ENCODE peak calls at places on chromosome 9, in seven cellular contexts. One of them, this sample, is unnamed.

GRCh38 chr9:130426883-130427282 is 17.9 kb upstream of the ASS1 start:
- DNase-seq in choroid plexus epithelial cell: peak
- DNase-seq in cardiac fibroblast: peak
- DNase-seq in brain microvascular endothelial cell: peak
- DNase-seq in left ventricle myocardium inferior: no peak
- DNase-seq in endothelial cell: no peak
- DNase-seq in cardiac muscle cell: no peak
- DNase-seq in this sample: peak

GRCh38 chr9:79477241-79477830 is 94.4 kb upstream of the TLE4 start:
- DNase-seq in choroid plexus epithelial cell: peak
- DNase-seq in cardiac muscle cell: no peak
- DNase-seq in left ventricle myocardium inferior: no peak
- DNase-seq in brain microvascular endothelial cell: no peak
- DNase-seq in cardiac fibroblast: no peak
- DNase-seq in endothelial cell: no peak
- DNase-seq in this sample: no peak

GRCh38 chr9:34701023-34701768 is 8.7 kb downstream of the CCL21 start:
- DNase-seq in choroid plexus epithelial cell: peak
- DNase-seq in left ventricle myocardium inferior: peak
- DNase-seq in cardiac fibroblast: peak
- DNase-seq in cardiac muscle cell: peak
- DNase-seq in endothelial cell: peak
- DNase-seq in brain microvascular endothelial cell: peak
- DNase-seq in this sample: peak

GRCh38 chr9:68732405-68733020 is 27.5 kb downstream of the PIP5K1B start:
- DNase-seq in choroid plexus epithelial cell: no peak
- DNase-seq in cardiac muscle cell: no peak
- DNase-seq in endothelial cell: no peak
- DNase-seq in brain microvascular endothelial cell: no peak
- DNase-seq in cardiac fibroblast: no peak
- DNase-seq in left ventricle myocardium inferior: no peak
- DNase-seq in this sample: no peak

GRCh38 chr9:115649991-115650472 is 503.6 kb upstream of the PAPPA start:
- DNase-seq in brain microvascular endothelial cell: peak
- DNase-seq in cardiac muscle cell: no peak
- DNase-seq in left ventricle myocardium inferior: peak
- DNase-seq in endothelial cell: no peak
- DNase-seq in choroid plexus epithelial cell: peak
- DNase-seq in cardiac fibroblast: peak
- DNase-seq in this sample: no peak

GRCh38 chr9:129712595-129713524 is 40.0 kb downstream of the PTGES start:
- DNase-seq in choroid plexus epithelial cell: peak
- DNase-seq in cardiac muscle cell: no peak
- DNase-seq in brain microvascular endothelial cell: peak
- DNase-seq in left ventricle myocardium inferior: no peak
- DNase-seq in cardiac fibroblast: peak
- DNase-seq in endothelial cell: no peak
- DNase-seq in this sample: no peak

GRCh38 chr9:14314424-14314928 is 535 bp upstream of the NFIB start:
- DNase-seq in brain microvascular endothelial cell: peak
- DNase-seq in endothelial cell: peak
- DNase-seq in cardiac muscle cell: peak
- DNase-seq in left ventricle myocardium inferior: peak
- DNase-seq in cardiac fibroblast: peak
- DNase-seq in choroid plexus epithelial cell: peak
- DNase-seq in this sample: peak

GRCh38 chr9:37983381-37984067 is 79.6 kb upstream of the SLC25A51 start:
- DNase-seq in choroid plexus epithelial cell: no peak
- DNase-seq in cardiac fibroblast: no peak
- DNase-seq in brain microvascular endothelial cell: no peak
- DNase-seq in cardiac muscle cell: no peak
- DNase-seq in left ventricle myocardium inferior: no peak
- DNase-seq in endothelial cell: no peak
- DNase-seq in this sample: no peak

GRCh38 chr9:108041551-108041950 is 552.0 kb upstream of the KLF4 start:
- DNase-seq in choroid plexus epithelial cell: peak
- DNase-seq in brain microvascular endothelial cell: peak
- DNase-seq in endothelial cell: no peak
- DNase-seq in cardiac fibroblast: peak
- DNase-seq in left ventricle myocardium inferior: no peak
- DNase-seq in cardiac muscle cell: no peak
- DNase-seq in this sample: peak

GRCh38 chr9:132994410-132995120 is 16.1 kb downstream of the GFI1B start:
- DNase-seq in choroid plexus epithelial cell: peak
- DNase-seq in cardiac muscle cell: no peak
- DNase-seq in left ventricle myocardium inferior: no peak
- DNase-seq in cardiac fibroblast: peak
- DNase-seq in endothelial cell: no peak
- DNase-seq in brain microvascular endothelial cell: peak
- DNase-seq in this sample: peak

GRCh38 chr9:75993434-75993833 is 103.0 kb downstream of the PCSK5 start:
- DNase-seq in cardiac fibroblast: peak
- DNase-seq in endothelial cell: no peak
- DNase-seq in choroid plexus epithelial cell: peak
- DNase-seq in cardiac muscle cell: no peak
- DNase-seq in brain microvascular endothelial cell: peak
- DNase-seq in left ventricle myocardium inferior: no peak
- DNase-seq in this sample: peak

GRCh38 chr9:2016411-2017208 is 1.5 kb downstream of the SMARCA2 start:
- DNase-seq in brain microvascular endothelial cell: peak
- DNase-seq in endothelial cell: peak
- DNase-seq in cardiac fibroblast: peak
- DNase-seq in cardiac muscle cell: peak
- DNase-seq in choroid plexus epithelial cell: peak
- DNase-seq in left ventricle myocardium inferior: peak
- DNase-seq in this sample: peak

GRCh38 chr9:75084081-75084672 is 3.8 kb downstream of the NMRK1 start:
- DNase-seq in cardiac muscle cell: no peak
- DNase-seq in left ventricle myocardium inferior: no peak
- DNase-seq in choroid plexus epithelial cell: no peak
- DNase-seq in cardiac fibroblast: no peak
- DNase-seq in endothelial cell: no peak
- DNase-seq in brain microvascular endothelial cell: no peak
- DNase-seq in this sample: no peak

GRCh38 chr9:91029621-91030361 is 228.2 kb downstream of the SYK start:
- DNase-seq in choroid plexus epithelial cell: peak
- DNase-seq in brain microvascular endothelial cell: peak
- DNase-seq in cardiac fibroblast: no peak
- DNase-seq in endothelial cell: no peak
- DNase-seq in left ventricle myocardium inferior: no peak
- DNase-seq in cardiac muscle cell: no peak
- DNase-seq in this sample: no peak
- TF ChIP-seq CTCF in choroid plexus epithelial cell: peak
- TF ChIP-seq CTCF in brain microvascular endothelial cell: peak
- TF ChIP-seq CTCF in cardiac fibroblast: no peak
- TF ChIP-seq CTCF in endothelial cell: no peak
- TF ChIP-seq CTCF in left ventricle myocardium inferior: no peak
- TF ChIP-seq CTCF in cardiac muscle cell: no peak
- TF ChIP-seq CTCF in this sample: no peak

GRCh38 chr9:36832232-36832795 is 201.8 kb downstream of the PAX5 start:
- DNase-seq in left ventricle myocardium inferior: no peak
- DNase-seq in cardiac muscle cell: no peak
- DNase-seq in endothelial cell: no peak
- DNase-seq in brain microvascular endothelial cell: no peak
- DNase-seq in choroid plexus epithelial cell: no peak
- DNase-seq in cardiac fibroblast: no peak
- DNase-seq in this sample: no peak
- TF ChIP-seq CTCF in left ventricle myocardium inferior: no peak
- TF ChIP-seq CTCF in cardiac muscle cell: no peak
- TF ChIP-seq CTCF in endothelial cell: no peak
- TF ChIP-seq CTCF in brain microvascular endothelial cell: peak
- TF ChIP-seq CTCF in choroid plexus epithelial cell: no peak
- TF ChIP-seq CTCF in cardiac fibroblast: no peak
- TF ChIP-seq CTCF in this sample: no peak

DNA sequence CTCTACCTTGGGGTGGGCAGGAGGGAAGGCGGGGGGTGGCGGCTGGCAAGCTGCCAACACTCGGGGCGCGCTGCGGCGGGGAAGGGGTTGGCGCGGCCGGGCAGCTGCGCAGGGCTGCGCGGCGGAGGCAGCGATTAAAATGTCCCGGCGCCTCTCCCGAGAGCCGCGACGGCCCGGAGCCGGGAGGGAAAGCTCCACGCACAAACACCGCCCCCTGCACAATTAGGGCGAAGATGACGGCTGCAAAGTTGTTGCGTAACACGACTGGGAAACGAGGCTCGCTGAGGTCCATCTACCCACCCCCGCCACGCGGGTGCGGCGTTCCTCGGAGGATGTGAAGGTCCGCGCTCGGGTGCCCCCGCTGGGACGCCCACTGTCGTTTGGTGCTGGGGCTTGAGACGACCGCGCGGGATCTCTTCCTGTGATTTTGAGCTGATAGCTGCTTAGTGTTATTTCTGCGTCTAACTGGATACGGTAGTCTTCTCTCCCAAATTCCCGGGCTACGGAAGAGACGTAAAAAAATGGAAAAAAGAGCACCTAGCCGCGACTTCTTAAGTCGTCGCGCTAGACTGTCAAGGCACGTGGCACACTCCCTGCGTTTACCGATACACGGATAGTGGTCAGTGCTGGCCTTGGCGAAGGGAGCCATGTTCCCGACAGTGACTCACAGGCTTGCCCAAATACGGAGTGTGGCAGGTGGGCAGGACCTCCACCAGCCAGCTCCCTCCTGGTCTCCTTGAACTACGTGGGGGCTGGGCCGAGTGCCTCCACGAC is 958 bp upstream of the NFIL3 start:
- DNase-seq in brain microvascular endothelial cell: peak
- DNase-seq in choroid plexus epithelial cell: peak
- DNase-seq in left ventricle myocardium inferior: peak
- DNase-seq in cardiac muscle cell: peak
- DNase-seq in cardiac fibroblast: peak
- DNase-seq in endothelial cell: peak
- DNase-seq in this sample: peak
- TF ChIP-seq CTCF in brain microvascular endothelial cell: peak
- TF ChIP-seq CTCF in choroid plexus epithelial cell: peak
- TF ChIP-seq CTCF in left ventricle myocardium inferior: peak
- TF ChIP-seq CTCF in cardiac muscle cell: peak
- TF ChIP-seq CTCF in cardiac fibroblast: no peak
- TF ChIP-seq CTCF in endothelial cell: no peak
- TF ChIP-seq CTCF in this sample: no peak

GRCh38 chr9:3824589-3824988 is 298.8 kb upstream of the RFX3 start:
- DNase-seq in choroid plexus epithelial cell: no peak
- DNase-seq in brain microvascular endothelial cell: no peak
- DNase-seq in endothelial cell: no peak
- DNase-seq in cardiac muscle cell: no peak
- DNase-seq in left ventricle myocardium inferior: no peak
- DNase-seq in cardiac fibroblast: no peak
- DNase-seq in this sample: no peak
- TF ChIP-seq CTCF in choroid plexus epithelial cell: no peak
- TF ChIP-seq CTCF in brain microvascular endothelial cell: no peak
- TF ChIP-seq CTCF in endothelial cell: no peak
- TF ChIP-seq CTCF in cardiac muscle cell: no peak
- TF ChIP-seq CTCF in left ventricle myocardium inferior: no peak
- TF ChIP-seq CTCF in cardiac fibroblast: no peak
- TF ChIP-seq CTCF in this sample: no peak

GRCh38 chr9:114238919-114239879 is 83.7 kb upstream of the ORM1 start:
- DNase-seq in endothelial cell: no peak
- DNase-seq in choroid plexus epithelial cell: peak
- DNase-seq in cardiac fibroblast: peak
- DNase-seq in brain microvascular endothelial cell: peak
- DNase-seq in cardiac muscle cell: peak
- DNase-seq in left ventricle myocardium inferior: no peak
- DNase-seq in this sample: no peak
- TF ChIP-seq CTCF in endothelial cell: no peak
- TF ChIP-seq CTCF in choroid plexus epithelial cell: peak
- TF ChIP-seq CTCF in cardiac fibroblast: peak
- TF ChIP-seq CTCF in brain microvascular endothelial cell: peak
- TF ChIP-seq CTCF in cardiac muscle cell: peak
- TF ChIP-seq CTCF in left ventricle myocardium inferior: peak
- TF ChIP-seq CTCF in this sample: peak